ENCODE peak calls at places on chromosomes 4 and X, in seven cellular contexts. Y is HCT116, W is SK-N-SH, O is HepG2, X is GM12878, G is K562, J is Panc1. Z is an unnamed sample.

GRCh38 chr4:24693636-24694035 is 101.7 kb upstream of the SOD3 start:
- DNase-seq in G (no peak), Y (no peak), J (no peak), W (no peak), X (no peak), O (no peak), Z (no peak)

GRCh38 chr4:14865804-14866203 is 136.5 kb upstream of the CPEB2 start:
- DNase-seq in O (no peak), J (no peak), W (no peak), G (no peak), Y (no peak), X (no peak), Z (no peak)

GRCh38 chr4:154349829-154350228 is 141.8 kb downstream of the DCHS2 start:
- DNase-seq in O (peak), W (no peak), X (no peak), Y (peak), G (peak), J (no peak), Z (no peak)

GRCh38 chr4:85557016-85557901 is 82.3 kb downstream of the ARHGAP24 start:
- DNase-seq in W (no peak), X (peak), J (no peak), G (no peak), Y (no peak), O (no peak), Z (no peak)

GRCh38 chrX:139826065-139827044 is 106.5 kb downstream of the ATP11C start:
- DNase-seq in W (no peak), Y (no peak), X (no peak), O (no peak), G (no peak), J (no peak), Z (no peak)

GRCh38 chr4:185128272-185129119 is 14.6 kb upstream of the SLC25A4 start:
- DNase-seq in G (no peak), X (no peak), J (no peak), W (peak), Y (no peak), O (no peak), Z (peak)

GRCh38 chrX:1443496-1444075 is 9.1 kb downstream of the ASMTL start:
- DNase-seq in Y (no peak), X (no peak), W (no peak), O (no peak), G (no peak), J (no peak), Z (no peak)

GRCh38 chr4:54716478-54717065 is 58.8 kb downstream of the KIT start:
- DNase-seq in X (no peak), J (no peak), Y (no peak), O (no peak), W (no peak), G (no peak), Z (no peak)

GRCh38 chrX:74015379-74016019 is 288.5 kb upstream of the ZCCHC13 start:
- DNase-seq in X (peak), W (peak), J (peak), Y (peak), O (peak), G (peak), Z (peak)

GRCh38 chr4:94877973-94878372 is 120.2 kb downstream of the BMPR1B start:
- DNase-seq in Y (no peak), X (no peak), O (no peak), W (no peak), G (no peak), J (no peak), Z (no peak)

GRCh38 chr4:83629945-83630684 is 94.2 kb downstream of the GPAT3 start:
- DNase-seq in Y (no peak), G (peak), J (no peak), W (no peak), O (no peak), X (no peak), Z (no peak)

GRCh38 chr4:119835511-119835910 is 206.9 kb upstream of the PDE5A start:
- DNase-seq in O (no peak), G (no peak), W (no peak), J (no peak), X (no peak), Y (no peak), Z (no peak)

GRCh38 chr4:76307670-76308014 is 1.1 kb downstream of the STBD1 start:
- DNase-seq in O (no peak), X (no peak), J (no peak), W (peak), Y (no peak), G (no peak), Z (no peak)

GRCh38 chrX:14934423-14934822 is 61.2 kb downstream of the MOSPD2 start:
- DNase-seq in G (no peak), O (no peak), Y (no peak), W (no peak), J (no peak), X (no peak), Z (no peak)

GRCh38 chr4:16752150-16752549 is 146.3 kb downstream of the LDB2 start:
- DNase-seq in W (no peak), J (no peak), Y (no peak), G (no peak), X (no peak), O (no peak), Z (no peak)

GRCh38 chrX:78199851-78200250 is 60.4 kb upstream of the TAF9B start:
- DNase-seq in W (peak), X (no peak), Y (peak), O (peak), G (peak), J (no peak), Z (no peak)

GRCh38 chr4:110704748-110705439 is 82.0 kb upstream of the PITX2 start:
- DNase-seq in O (no peak), Y (no peak), G (no peak), J (no peak), W (no peak), X (no peak), Z (no peak)

GRCh38 chrX:154378059-154378798 is 866 bp upstream of the EMD start:
- DNase-seq in O (no peak), X (no peak), W (peak), Y (no peak), G (peak), J (no peak), Z (no peak)

GRCh38 chrX:121322159-121322558 is 274.7 kb downstream of the GLUD2 start:
- DNase-seq in O (no peak), G (peak), Y (no peak), X (no peak), W (no peak), J (no peak), Z (no peak)

GRCh38 chr4:1321946-1322650 is 24.9 kb upstream of the UVSSA start:
- DNase-seq in X (no peak), J (no peak), Y (no peak), O (no peak), G (no peak), W (no peak), Z (no peak)

GRCh38 chr4:76430519-76431388 is 4.3 kb upstream of the SHROOM3 start:
- DNase-seq in O (peak), Y (peak), X (no peak), J (peak), G (no peak), W (peak), Z (no peak)

GRCh38 chrX:11064851-11065600 is 46.1 kb upstream of the HCCS start:
- DNase-seq in X (no peak), J (no peak), G (no peak), W (no peak), Y (no peak), O (no peak), Z (no peak)

GRCh38 chr4:3035674-3036073 is 38.7 kb downstream of the HTT-AS start:
- DNase-seq in O (no peak), X (no peak), W (no peak), G (no peak), Y (no peak), J (no peak), Z (no peak)

GRCh38 chr4:40550900-40551546 is 78.6 kb downstream of the RBM47 start:
- DNase-seq in O (peak), Y (peak), W (no peak), G (no peak), J (peak), X (peak), Z (no peak)

GRCh38 chr4:82629238-82630000 is 67.6 kb upstream of the TMEM150C start:
- DNase-seq in O (no peak), W (no peak), G (no peak), J (no peak), X (no peak), Y (no peak), Z (no peak)

GRCh38 chrX:17692709-17693346 is 44.5 kb upstream of the SCML1 start:
- DNase-seq in J (no peak), O (no peak), Y (no peak), X (no peak), G (no peak), W (no peak), Z (no peak)

GRCh38 chrX:11890843-11891514 is 132.9 kb downstream of the MSL3 start:
- DNase-seq in Y (no peak), W (no peak), X (no peak), J (no peak), G (no peak), O (no peak), Z (no peak)

GRCh38 chrX:78237127-78237526 is 90.3 kb downstream of the CYSLTR1 start:
- DNase-seq in W (no peak), J (no peak), O (no peak), X (no peak), Y (no peak), G (no peak), Z (no peak)

GRCh38 chr4:122293374-122294365 is 85.1 kb upstream of the ADAD1 start:
- DNase-seq in W (no peak), O (no peak), J (no peak), X (no peak), G (no peak), Y (no peak), Z (no peak)

GRCh38 chr4:102598102-102598758 is 97.1 kb downstream of the NFKB1 start:
- DNase-seq in Y (no peak), X (no peak), W (no peak), J (no peak), G (no peak), O (no peak), Z (no peak)

GRCh38 chrX:1598876-1599790 is 7.7 kb downstream of the AKAP17A start:
- DNase-seq in W (no peak), J (no peak), O (no peak), G (no peak), X (no peak), Y (no peak), Z (no peak)

GRCh38 chr4:38132843-38133662 is 172.9 kb downstream of the PTTG2 start:
- DNase-seq in W (no peak), G (no peak), O (peak), J (no peak), X (peak), Y (no peak), Z (no peak)

GRCh38 chr4:78811034-78811433 is 34.9 kb downstream of the BMP2K start:
- DNase-seq in J (no peak), X (no peak), W (no peak), Y (no peak), G (no peak), O (no peak), Z (no peak)

GRCh38 chrX:14675500-14675899 is 146.2 kb downstream of the GLRA2 start:
- DNase-seq in X (no peak), G (no peak), J (no peak), Y (no peak), O (no peak), W (no peak), Z (no peak)

GRCh38 chr4:146247356-146247755 is 33.0 kb downstream of the REELD1 start:
- DNase-seq in W (no peak), J (no peak), G (no peak), O (no peak), X (no peak), Y (no peak), Z (no peak)

GRCh38 chrX:107713205-107714195 is 62.1 kb downstream of the TSC22D3 start:
- DNase-seq in J (no peak), W (no peak), X (no peak), Y (no peak), G (no peak), O (no peak), Z (no peak)

GRCh38 chr4:169253087-169253675 is 17.6 kb downstream of the SH3RF1 start:
- DNase-seq in J (no peak), Y (no peak), O (no peak), W (no peak), X (no peak), G (no peak), Z (no peak)

GRCh38 chrX:129318375-129318774 is 204.9 kb downstream of the SMARCA1 start:
- DNase-seq in W (peak), Y (peak), X (no peak), J (no peak), O (peak), G (no peak), Z (no peak)

GRCh38 chrX:66676990-66677389 is 38.1 kb upstream of the EDA2R start:
- DNase-seq in O (no peak), J (no peak), Y (no peak), X (no peak), G (no peak), W (no peak), Z (no peak)

GRCh38 chrX:101287402-101287801 is 3.7 kb downstream of the TAF7L start:
- DNase-seq in Y (peak), O (peak), X (peak), W (peak), J (peak), G (peak), Z (no peak)

GRCh38 chr4:60531790-60532189 is 668.3 kb upstream of the ADGRL3 start:
- DNase-seq in G (no peak), W (no peak), J (no peak), Y (no peak), X (no peak), O (no peak), Z (no peak)
- TF ChIP-seq POLR2AphosphoS5 in G (no peak), W (no peak), J (no peak), Y (no peak), X (no peak), O (no peak), Z (no peak)

GRCh38 chr4:90127706-90128345 is 632 bp downstream of the CCSER1 start:
- DNase-seq in G (no peak), X (no peak), Y (no peak), J (no peak), W (peak), O (no peak), Z (no peak)
- TF ChIP-seq SIN3A in G (no peak), X (no peak), Y (no peak), J (no peak), W (no peak), O (no peak), Z (no peak)

GRCh38 chrX:97461763-97462162 is 578.1 kb downstream of the RPA4 start:
- DNase-seq in G (no peak), J (no peak), Y (no peak), W (no peak), X (no peak), O (no peak), Z (no peak)
- TF ChIP-seq POLR2AphosphoS5 in G (no peak), J (no peak), Y (no peak), W (no peak), X (no peak), O (no peak), Z (no peak)

GRCh38 chr4:87745058-87745842 is 54.1 kb upstream of the IBSP start:
- DNase-seq in Y (no peak), X (no peak), J (no peak), O (no peak), W (no peak), G (no peak), Z (no peak)
- TF ChIP-seq SIN3A in Y (no peak), X (no peak), J (no peak), O (no peak), W (no peak), G (no peak), Z (no peak)

GRCh38 chrX:103309860-103310591 is 764 bp downstream of the BEX2 start:
- DNase-seq in Y (no peak), W (peak), O (no peak), J (no peak), G (no peak), X (no peak), Z (no peak)

GRCh38 chrX:103311401-103311785 is 603 bp upstream of the BEX2 start:
- DNase-seq in O (no peak), X (no peak), Y (no peak), W (no peak), G (no peak), J (no peak), Z (no peak)

DNA sequence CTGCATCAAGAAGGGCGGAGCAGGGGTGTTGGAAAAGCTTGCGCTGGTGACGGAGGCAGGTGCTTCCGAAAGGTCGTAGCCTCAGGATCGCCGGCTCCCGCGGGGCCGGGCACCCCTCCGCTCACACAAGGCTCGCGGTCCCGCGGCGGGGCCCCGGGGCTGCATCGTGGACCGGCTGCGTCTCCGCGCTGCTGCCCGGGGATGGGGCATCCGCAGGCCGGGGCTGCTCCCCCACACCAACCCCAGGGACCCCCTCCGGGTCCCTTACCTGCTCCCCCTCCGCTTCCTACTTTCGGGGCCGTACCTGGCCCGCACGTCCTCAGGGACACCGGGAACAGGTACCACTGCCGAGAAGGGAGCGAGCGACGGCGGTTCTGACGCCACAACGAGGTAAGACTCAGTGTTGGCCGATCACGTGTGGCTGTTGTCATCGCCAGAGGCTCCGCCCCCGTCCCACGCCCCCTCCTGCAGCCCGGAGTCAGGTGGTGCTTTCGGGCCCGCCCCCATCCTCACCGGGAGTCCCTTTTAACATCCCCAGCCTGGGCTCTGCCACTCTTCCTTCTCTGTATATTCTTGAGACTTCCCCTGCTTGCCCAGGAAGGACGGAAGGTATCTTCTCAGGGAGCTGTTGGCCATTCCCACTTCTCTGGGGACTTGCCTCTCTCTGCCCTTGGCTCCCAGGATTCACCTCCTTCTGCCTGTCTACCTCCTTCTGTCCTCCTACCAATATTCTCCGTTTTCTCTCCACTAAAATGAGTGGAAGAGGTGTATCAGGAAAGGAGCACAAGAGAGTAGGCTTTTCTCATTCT is at the start of gene BEX2:
- DNase-seq in J (peak), G (peak), W (peak), Y (peak), O (no peak), X (no peak), Z (peak)
- TF ChIP-seq POLR2AphosphoS5 in J (no peak), G (no peak), W (peak), Y (peak), O (no peak), X (no peak), Z (peak)

GRCh38 chr4:126354784-126355183 is 1040.0 kb downstream of the FAT4 start:
- DNase-seq in X (no peak), W (no peak), Y (no peak), J (no peak), O (no peak), G (no peak), Z (no peak)

GRCh38 chr4:126361287-126361686 is 1046.5 kb downstream of the FAT4 start:
- DNase-seq in X (no peak), O (no peak), W (no peak), Y (no peak), G (no peak), J (no peak), Z (no peak)

GRCh38 chr4:126358041-126358440 is 1043.3 kb downstream of the FAT4 start:
- DNase-seq in X (no peak), J (no peak), O (no peak), Y (no peak), W (no peak), G (no peak), Z (no peak)
- TF ChIP-seq SIN3A in X (no peak), J (no peak), O (no peak), Y (no peak), W (no peak), G (no peak), Z (no peak)